ENCODE peak calls at places on chromosomes 5 and 9, in six cellular contexts. D, E, T, S, K and X are unnamed samples.

GRCh38 chr5:165565921-165566320 is 2060.5 kb downstream of the MAT2B start:
- DNase-seq in D (no peak), E (no peak), T (no peak), S (no peak), K (no peak), X (no peak)

GRCh38 chr5:139862313-139862712 is 66.7 kb downstream of the PSD2 start:
- DNase-seq in D (no peak), E (no peak), T (no peak), S (no peak), K (no peak), X (no peak)

GRCh38 chr9:72554221-72554641 is 32.8 kb downstream of the TMC1 start:
- DNase-seq in D (peak; percentile 56), E (no peak), T (no peak), S (no peak), K (peak; percentile 18), X (no peak)

GRCh38 chr5:150246424-150246823 is 43.1 kb downstream of the CAMK2A start:
- DNase-seq in D (no peak), E (no peak), T (no peak), S (no peak), K (no peak), X (no peak)

GRCh38 chr9:2093920-2094597 is 78.9 kb downstream of the SMARCA2 start:
- DNase-seq in D (no peak), E (no peak), T (no peak), S (no peak), K (no peak), X (no peak)

GRCh38 chr5:133509742-133510079 is 102.6 kb downstream of the FSTL4 start:
- DNase-seq in D (no peak), E (no peak), T (no peak), S (no peak), K (no peak), X (no peak)

GRCh38 chr5:8848997-8849585 is 696.8 kb downstream of the SEMA5A start:
- DNase-seq in D (no peak), E (no peak), T (no peak), S (no peak), K (no peak), X (no peak)

GRCh38 chr5:172897691-172898512 is 61.3 kb upstream of the RPL26L1 start:
- DNase-seq in D (no peak), E (no peak), T (no peak), S (no peak), K (peak; percentile 90), X (no peak)

GRCh38 chr9:2066312-2067273 is 51.4 kb downstream of the SMARCA2 start:
- DNase-seq in D (no peak), E (no peak), T (no peak), S (no peak), K (no peak), X (no peak)

GRCh38 chr5:96687812-96688453 is 25.8 kb downstream of the CAST start:
- DNase-seq in D (no peak), E (no peak), T (no peak), S (no peak), K (peak; percentile 79), X (no peak)

GRCh38 chr9:75019022-75019421 is 9.1 kb downstream of the CARNMT1 start:
- DNase-seq in D (no peak), E (no peak), T (no peak), S (no peak), K (no peak), X (no peak)

GRCh38 chr5:172789687-172790495 is 18.9 kb upstream of the DUSP1 start:
- DNase-seq in D (no peak), E (no peak), T (no peak), S (no peak), K (no peak), X (no peak)

GRCh38 chr5:111299831-111300432 is 75.7 kb downstream of the CAMK4 start:
- DNase-seq in D (no peak), E (no peak), T (no peak), S (no peak), K (no peak), X (no peak)

GRCh38 chr5:116663081-116663480 is 88.5 kb upstream of the SEMA6A start:
- DNase-seq in D (no peak), E (no peak), T (no peak), S (no peak), K (no peak), X (no peak)

DNA sequence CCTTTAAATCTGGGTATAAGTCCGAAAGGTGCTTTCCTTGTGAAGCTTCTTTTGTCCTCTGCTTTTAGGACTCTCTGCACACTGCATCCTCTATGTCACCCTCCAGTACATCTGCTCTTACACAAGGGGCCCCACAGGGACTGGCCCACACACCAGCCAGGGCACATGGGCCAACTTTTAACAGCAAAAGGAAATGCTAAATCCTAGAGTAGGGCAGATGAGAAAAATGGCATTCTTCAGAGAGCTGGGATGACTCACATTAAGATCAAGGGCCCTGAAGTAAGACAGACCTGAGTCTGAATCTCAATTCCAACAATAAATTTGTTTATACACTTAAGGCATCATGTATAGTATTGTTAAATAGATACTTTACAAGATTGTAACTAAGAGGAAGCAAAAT is 40.3 kb upstream of the CDKN2B start:
- DNase-seq in D (no peak), E (no peak), T (no peak), S (no peak), K (no peak), X (no peak)
- TF ChIP-seq CTCF in D (no peak), E (no peak), T (no peak), S (no peak), K (no peak), X (no peak)

DNA sequence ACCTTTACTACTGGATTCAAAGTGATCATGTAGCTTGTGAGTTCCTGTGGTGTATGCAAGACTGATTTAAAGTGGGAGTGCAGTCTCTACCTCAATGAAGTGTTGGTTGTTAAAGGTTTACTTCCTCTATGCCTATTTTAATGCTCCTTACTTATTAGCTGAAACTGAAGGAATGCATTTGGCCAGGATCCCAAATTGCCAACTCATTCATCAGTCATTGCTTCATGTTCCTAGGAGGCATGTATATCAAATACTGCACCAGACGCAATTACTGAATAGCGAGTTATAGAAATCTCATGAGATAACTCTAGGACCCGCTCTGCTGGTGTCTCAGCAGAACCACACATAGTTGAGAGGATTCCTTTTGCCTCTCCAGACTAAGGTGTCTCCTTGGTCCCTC is 143.0 kb upstream of the RPS23 start:
- DNase-seq in D (peak; percentile 31), E (no peak), T (no peak), S (no peak), K (peak; percentile 17), X (no peak)
- TF ChIP-seq CTCF in D (peak; percentile 28), E (no peak), T (no peak), S (no peak), K (no peak), X (no peak)

DNA sequence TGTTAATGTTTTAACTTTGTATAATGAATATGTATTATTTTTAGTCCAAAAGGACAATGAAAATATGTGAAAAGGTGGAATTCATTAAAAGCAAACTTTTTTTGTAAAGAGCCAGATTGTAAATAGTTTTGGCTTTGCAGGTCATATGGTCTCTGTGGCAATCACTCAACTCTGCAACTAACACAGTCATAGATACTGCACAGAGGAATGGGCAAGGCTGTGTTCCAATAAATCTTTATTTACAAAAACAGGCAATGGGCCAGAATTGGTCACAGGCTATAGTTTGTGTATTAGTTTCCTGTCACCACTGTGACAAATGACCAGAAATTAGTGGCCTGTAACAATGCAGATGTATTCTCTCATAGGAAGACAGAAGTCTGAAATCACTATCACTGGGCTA is 125.4 kb upstream of the PTCH1 start:
- DNase-seq in D (no peak), E (no peak), T (no peak), S (no peak), K (no peak), X (no peak)
- TF ChIP-seq CTCF in D (no peak), E (no peak), T (no peak), S (no peak), K (no peak), X (no peak)

GRCh38 chr9:32570262-32570661 is 2.7 kb downstream of the NDUFB6 start:
- DNase-seq in D (no peak), E (no peak), T (no peak), S (no peak), K (no peak), X (no peak)
- TF ChIP-seq CTCF in D (no peak), E (no peak), T (no peak), S (no peak), K (no peak), X (no peak)

GRCh38 chr5:350355-350754 is 28.8 kb downstream of the AHRR start:
- DNase-seq in D (no peak), E (no peak), T (no peak), S (no peak), K (no peak), X (no peak)
- TF ChIP-seq CTCF in D (no peak), E (no peak), T (no peak), S (no peak), K (no peak), X (no peak)

DNA sequence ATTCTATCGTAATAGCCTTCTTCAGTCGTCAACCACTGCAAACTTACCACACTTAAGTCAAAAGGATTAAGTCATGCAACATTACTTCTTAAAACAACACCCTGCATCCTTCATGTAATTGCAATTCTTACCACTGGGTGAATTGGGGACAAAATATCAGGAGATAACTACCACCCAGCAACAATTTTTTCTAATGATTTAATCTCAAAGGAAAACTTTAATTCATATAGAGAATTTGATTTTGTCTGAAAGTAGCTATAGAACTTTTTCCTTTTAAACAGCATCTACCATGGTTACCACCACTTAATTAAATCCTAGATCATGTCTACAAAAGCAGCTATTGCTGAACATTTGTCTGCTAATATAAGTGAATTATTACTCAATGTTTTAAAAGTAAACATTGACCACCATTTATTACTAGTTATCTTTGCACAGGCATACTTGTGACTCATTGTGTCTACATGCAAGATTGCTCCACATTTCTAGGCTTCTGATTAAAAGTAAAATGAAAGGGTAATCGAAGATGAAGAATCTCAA is 10.5 kb downstream of the MLLT3 start:
- DNase-seq in D (no peak), E (no peak), T (no peak), S (no peak), K (peak; percentile 58), X (no peak)
- TF ChIP-seq CTCF in D (peak; percentile 56), E (peak; percentile 36), T (peak; percentile 26), S (peak; percentile 62), K (peak; percentile 38), X (peak; percentile 65)

DNA sequence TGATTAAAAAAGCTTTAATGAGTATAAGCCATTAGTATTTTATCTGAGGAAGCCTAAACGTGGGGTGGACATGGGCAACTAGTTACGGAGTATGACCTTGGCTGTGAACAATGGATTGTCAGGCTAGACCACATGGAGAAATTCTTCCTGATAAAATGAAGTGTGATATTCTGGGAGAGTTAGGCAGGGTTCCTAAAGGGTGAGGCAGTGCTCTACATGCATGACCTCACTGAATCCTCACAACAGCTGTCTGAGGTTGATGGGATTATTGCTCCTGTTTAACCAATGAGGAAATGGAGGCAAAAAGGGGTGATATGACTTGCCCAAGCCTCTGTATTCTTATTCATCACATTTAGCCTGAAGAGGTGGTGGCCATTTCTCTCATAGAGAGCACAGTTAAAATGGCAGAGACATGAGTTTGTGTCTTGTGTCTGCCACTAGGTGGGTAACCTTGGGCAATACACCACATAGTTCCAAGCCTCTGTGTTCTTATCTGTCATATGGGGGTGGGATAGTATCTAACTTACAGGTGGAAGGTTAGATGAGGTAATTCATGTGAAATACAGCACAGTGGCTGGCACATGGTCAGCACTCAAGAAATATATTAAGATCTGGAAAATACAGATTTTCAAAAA is 96.1 kb upstream of the NR3C1 start:
- DNase-seq in D (no peak), E (no peak), T (no peak), S (no peak), K (no peak), X (no peak)
- TF ChIP-seq CTCF in D (no peak), E (no peak), T (no peak), S (no peak), K (no peak), X (no peak)

GRCh38 chr5:66796306-66797292 is 200.4 kb downstream of the MAST4 start:
- DNase-seq in D (no peak), E (no peak), T (no peak), S (no peak), K (peak; percentile 13), X (no peak)
- TF ChIP-seq CTCF in D (peak; percentile 47), E (peak; percentile 40), T (no peak), S (peak; percentile 48), K (no peak), X (no peak)